ENCODE peak calls at places on chromosomes 6 and 20, in nine cellular contexts. One of them, this sample, is unnamed.

GRCh38 chr6:113246186-113246585 is 611.0 kb upstream of the MARCKS start:
- DNase-seq in BJ: no peak
- DNase-seq in OCI-LY7: no peak
- DNase-seq in left lung: no peak
- DNase-seq in H9: no peak
- DNase-seq in AG09309: no peak
- DNase-seq in CD4-positive, alpha-beta T cell: no peak
- DNase-seq in AG04449: no peak
- DNase-seq in HL-60: no peak
- DNase-seq in this sample: no peak

GRCh38 chr20:24492698-24493097 is 23.3 kb downstream of the SYNDIG1 start:
- DNase-seq in left lung: no peak
- DNase-seq in H9: no peak
- DNase-seq in BJ: no peak
- DNase-seq in AG09309: no peak
- DNase-seq in CD4-positive, alpha-beta T cell: no peak
- DNase-seq in AG04449: no peak
- DNase-seq in OCI-LY7: no peak
- DNase-seq in HL-60: no peak
- DNase-seq in this sample: no peak

GRCh38 chr6:56279346-56280080 is 32.1 kb upstream of the COL21A1 start:
- DNase-seq in CD4-positive, alpha-beta T cell: no peak
- DNase-seq in HL-60: no peak
- DNase-seq in left lung: no peak
- DNase-seq in AG09309: no peak
- DNase-seq in BJ: no peak
- DNase-seq in OCI-LY7: no peak
- DNase-seq in AG04449: no peak
- DNase-seq in H9: no peak
- DNase-seq in this sample: no peak

GRCh38 chr6:13548500-13549210 is 25.7 kb upstream of the SIRT5 start:
- DNase-seq in HL-60: no peak
- DNase-seq in BJ: no peak
- DNase-seq in H9: peak
- DNase-seq in CD4-positive, alpha-beta T cell: no peak
- DNase-seq in AG04449: no peak
- DNase-seq in OCI-LY7: no peak
- DNase-seq in AG09309: no peak
- DNase-seq in left lung: no peak
- DNase-seq in this sample: no peak

GRCh38 chr6:28393912-28394662 is 5.5 kb downstream of the ZSCAN12 start:
- DNase-seq in OCI-LY7: no peak
- DNase-seq in CD4-positive, alpha-beta T cell: no peak
- DNase-seq in AG04449: no peak
- DNase-seq in BJ: no peak
- DNase-seq in left lung: no peak
- DNase-seq in AG09309: no peak
- DNase-seq in HL-60: no peak
- DNase-seq in H9: no peak
- DNase-seq in this sample: no peak

GRCh38 chr6:125658759-125659431 is 90.5 kb upstream of the HEY2 start:
- DNase-seq in CD4-positive, alpha-beta T cell: no peak
- DNase-seq in BJ: no peak
- DNase-seq in HL-60: no peak
- DNase-seq in AG04449: peak
- DNase-seq in H9: no peak
- DNase-seq in AG09309: no peak
- DNase-seq in OCI-LY7: no peak
- DNase-seq in left lung: no peak
- DNase-seq in this sample: peak

GRCh38 chr20:21571841-21572690 is 58.2 kb upstream of the NKX2-2 start:
- DNase-seq in OCI-LY7: peak
- DNase-seq in HL-60: no peak
- DNase-seq in BJ: no peak
- DNase-seq in CD4-positive, alpha-beta T cell: no peak
- DNase-seq in AG09309: no peak
- DNase-seq in AG04449: no peak
- DNase-seq in H9: no peak
- DNase-seq in left lung: no peak
- DNase-seq in this sample: no peak

GRCh38 chr6:141726158-141726557 is 406.6 kb upstream of the GJE1 start:
- DNase-seq in AG04449: no peak
- DNase-seq in OCI-LY7: no peak
- DNase-seq in AG09309: no peak
- DNase-seq in CD4-positive, alpha-beta T cell: no peak
- DNase-seq in left lung: no peak
- DNase-seq in BJ: no peak
- DNase-seq in HL-60: no peak
- DNase-seq in H9: no peak
- DNase-seq in this sample: peak

GRCh38 chr20:57795347-57795697 is 85.5 kb upstream of the PMEPA1 start:
- DNase-seq in left lung: no peak
- DNase-seq in HL-60: no peak
- DNase-seq in CD4-positive, alpha-beta T cell: no peak
- DNase-seq in AG04449: no peak
- DNase-seq in AG09309: no peak
- DNase-seq in OCI-LY7: no peak
- DNase-seq in H9: no peak
- DNase-seq in BJ: no peak
- DNase-seq in this sample: no peak

GRCh38 chr6:45654673-45655072 is 276.9 kb upstream of the SUPT3H start:
- DNase-seq in AG04449: no peak
- DNase-seq in left lung: no peak
- DNase-seq in BJ: no peak
- DNase-seq in CD4-positive, alpha-beta T cell: no peak
- DNase-seq in HL-60: no peak
- DNase-seq in OCI-LY7: no peak
- DNase-seq in AG09309: no peak
- DNase-seq in H9: no peak
- DNase-seq in this sample: no peak

GRCh38 chr6:70524721-70525286 is 41.9 kb upstream of the SDHAF4 start:
- DNase-seq in OCI-LY7: no peak
- DNase-seq in CD4-positive, alpha-beta T cell: no peak
- DNase-seq in HL-60: no peak
- DNase-seq in H9: no peak
- DNase-seq in BJ: no peak
- DNase-seq in left lung: no peak
- DNase-seq in AG09309: no peak
- DNase-seq in AG04449: no peak
- DNase-seq in this sample: no peak

DNA sequence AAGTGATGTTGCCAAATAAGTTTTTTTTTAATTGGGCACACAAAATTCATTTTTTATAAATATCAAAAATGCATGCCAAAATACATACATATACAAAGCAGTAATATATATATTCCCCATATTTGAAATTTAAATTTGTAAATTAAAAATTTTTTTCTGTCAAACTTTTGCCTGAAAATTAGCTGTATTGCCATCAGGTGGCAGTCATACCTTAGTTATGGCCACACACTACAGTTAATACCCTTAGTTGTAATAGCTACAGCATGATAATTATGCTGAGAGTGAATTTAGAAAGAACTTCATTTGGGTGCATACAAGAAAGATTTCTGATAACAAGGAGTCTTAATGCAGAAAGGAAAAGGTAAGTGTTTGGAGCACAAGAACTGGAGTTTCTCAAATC is 46.2 kb upstream of the SDHAF4 start:
- DNase-seq in left lung: no peak
- DNase-seq in H9: no peak
- DNase-seq in BJ: no peak
- DNase-seq in AG04449: no peak
- DNase-seq in HL-60: no peak
- DNase-seq in CD4-positive, alpha-beta T cell: no peak
- DNase-seq in AG09309: no peak
- DNase-seq in OCI-LY7: peak
- DNase-seq in this sample: no peak
- TF ChIP-seq CTCF in left lung: no peak
- TF ChIP-seq CTCF in H9: peak
- TF ChIP-seq CTCF in BJ: peak
- TF ChIP-seq CTCF in AG04449: no peak
- TF ChIP-seq CTCF in HL-60: no peak
- TF ChIP-seq CTCF in CD4-positive, alpha-beta T cell: peak
- TF ChIP-seq CTCF in AG09309: peak
- TF ChIP-seq CTCF in OCI-LY7: peak
- TF ChIP-seq CTCF in this sample: peak

GRCh38 chr6:30175765-30176164 is 12.4 kb downstream of the TRIM15 start:
- DNase-seq in CD4-positive, alpha-beta T cell: no peak
- DNase-seq in AG04449: no peak
- DNase-seq in BJ: no peak
- DNase-seq in OCI-LY7: no peak
- DNase-seq in left lung: no peak
- DNase-seq in AG09309: no peak
- DNase-seq in H9: no peak
- DNase-seq in HL-60: no peak
- DNase-seq in this sample: no peak

GRCh38 chr6:30169658-30170614 is 6.6 kb downstream of the TRIM15 start:
- DNase-seq in AG04449: peak
- DNase-seq in left lung: no peak
- DNase-seq in H9: no peak
- DNase-seq in OCI-LY7: peak
- DNase-seq in CD4-positive, alpha-beta T cell: no peak
- DNase-seq in BJ: no peak
- DNase-seq in HL-60: peak
- DNase-seq in AG09309: peak
- DNase-seq in this sample: no peak

GRCh38 chr6:30167101-30167500 is 3.8 kb downstream of the TRIM15 start:
- DNase-seq in left lung: no peak
- DNase-seq in CD4-positive, alpha-beta T cell: no peak
- DNase-seq in AG04449: no peak
- DNase-seq in BJ: no peak
- DNase-seq in OCI-LY7: no peak
- DNase-seq in H9: no peak
- DNase-seq in AG09309: no peak
- DNase-seq in HL-60: no peak
- DNase-seq in this sample: no peak

GRCh38 chr6:30171677-30172471 is 8.5 kb downstream of the TRIM15 start:
- DNase-seq in H9: peak
- DNase-seq in AG09309: no peak
- DNase-seq in OCI-LY7: peak
- DNase-seq in left lung: peak
- DNase-seq in AG04449: no peak
- DNase-seq in CD4-positive, alpha-beta T cell: no peak
- DNase-seq in BJ: no peak
- DNase-seq in HL-60: no peak
- DNase-seq in this sample: peak
- TF ChIP-seq CTCF in H9: peak
- TF ChIP-seq CTCF in AG09309: no peak
- TF ChIP-seq CTCF in OCI-LY7: no peak
- TF ChIP-seq CTCF in left lung: no peak
- TF ChIP-seq CTCF in AG04449: no peak
- TF ChIP-seq CTCF in CD4-positive, alpha-beta T cell: no peak
- TF ChIP-seq CTCF in BJ: no peak
- TF ChIP-seq CTCF in HL-60: no peak
- TF ChIP-seq CTCF in this sample: peak

DNA sequence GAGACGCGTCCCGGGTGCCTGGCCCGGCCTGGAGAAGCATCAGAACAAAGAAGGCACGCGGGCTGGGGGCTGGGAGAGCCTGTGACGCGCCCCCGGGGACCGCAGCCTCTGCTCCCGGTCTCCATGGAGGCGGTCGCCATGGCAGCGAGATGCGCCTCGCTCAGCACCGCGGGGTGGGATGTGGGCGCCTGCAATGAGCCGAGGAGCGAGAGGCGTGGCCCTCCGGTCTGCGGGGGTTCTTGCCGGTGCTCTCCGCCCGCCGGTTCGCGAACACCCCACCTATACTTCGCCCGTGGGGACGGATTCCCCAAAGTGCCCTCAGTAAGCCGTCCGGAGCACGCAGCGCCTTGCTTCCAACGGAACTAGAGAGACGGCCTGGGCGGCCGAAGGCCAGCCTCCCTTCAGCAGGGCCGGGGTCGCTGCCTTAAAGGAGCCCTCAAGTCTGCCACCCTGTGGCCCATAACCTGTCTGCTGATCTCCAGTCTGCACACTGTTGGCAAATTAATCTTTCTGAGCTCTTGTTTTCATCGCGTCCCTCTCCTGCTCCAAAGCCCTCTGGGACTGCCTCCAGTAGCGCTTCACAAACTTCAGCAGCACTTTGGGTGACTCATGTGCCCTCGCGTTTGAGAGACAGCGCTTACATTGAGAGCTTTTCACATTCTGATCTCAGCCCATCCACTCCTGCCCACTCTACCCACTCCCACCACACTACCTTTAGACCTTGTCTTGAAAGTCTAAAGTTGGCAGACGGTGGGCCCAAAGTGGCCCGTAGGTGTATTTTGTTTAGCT is 983 bp upstream of the ADISSP start:
- DNase-seq in CD4-positive, alpha-beta T cell: peak
- DNase-seq in BJ: no peak
- DNase-seq in AG04449: peak
- DNase-seq in HL-60: peak
- DNase-seq in OCI-LY7: peak
- DNase-seq in H9: peak
- DNase-seq in AG09309: no peak
- DNase-seq in left lung: peak
- DNase-seq in this sample: peak
- TF ChIP-seq CTCF in CD4-positive, alpha-beta T cell: peak
- TF ChIP-seq CTCF in BJ: peak
- TF ChIP-seq CTCF in AG04449: peak
- TF ChIP-seq CTCF in HL-60: peak
- TF ChIP-seq CTCF in OCI-LY7: peak
- TF ChIP-seq CTCF in H9: peak
- TF ChIP-seq CTCF in AG09309: peak
- TF ChIP-seq CTCF in left lung: peak
- TF ChIP-seq CTCF in this sample: peak

GRCh38 chr6:166511316-166511715 is 75.2 kb downstream of the RAMACL start:
- DNase-seq in AG09309: no peak
- DNase-seq in OCI-LY7: no peak
- DNase-seq in HL-60: no peak
- DNase-seq in CD4-positive, alpha-beta T cell: no peak
- DNase-seq in BJ: no peak
- DNase-seq in H9: no peak
- DNase-seq in left lung: no peak
- DNase-seq in AG04449: no peak
- DNase-seq in this sample: no peak

GRCh38 chr6:166514196-166514595 is 72.3 kb downstream of the RAMACL start:
- DNase-seq in left lung: no peak
- DNase-seq in H9: peak
- DNase-seq in AG04449: no peak
- DNase-seq in CD4-positive, alpha-beta T cell: no peak
- DNase-seq in AG09309: no peak
- DNase-seq in BJ: no peak
- DNase-seq in OCI-LY7: no peak
- DNase-seq in HL-60: no peak
- DNase-seq in this sample: no peak

GRCh38 chr6:166515072-166515810 is 71.2 kb downstream of the RAMACL start:
- DNase-seq in OCI-LY7: no peak
- DNase-seq in AG09309: peak
- DNase-seq in HL-60: no peak
- DNase-seq in AG04449: peak
- DNase-seq in H9: no peak
- DNase-seq in BJ: peak
- DNase-seq in CD4-positive, alpha-beta T cell: peak
- DNase-seq in left lung: no peak
- DNase-seq in this sample: peak

GRCh38 chr6:166509193-166509592 is 77.3 kb downstream of the RAMACL start:
- DNase-seq in AG04449: no peak
- DNase-seq in HL-60: no peak
- DNase-seq in BJ: no peak
- DNase-seq in AG09309: no peak
- DNase-seq in left lung: no peak
- DNase-seq in H9: no peak
- DNase-seq in CD4-positive, alpha-beta T cell: no peak
- DNase-seq in OCI-LY7: no peak
- DNase-seq in this sample: no peak

GRCh38 chr6:166512567-166512966 is 73.9 kb downstream of the RAMACL start:
- DNase-seq in CD4-positive, alpha-beta T cell: peak
- DNase-seq in BJ: no peak
- DNase-seq in AG09309: no peak
- DNase-seq in AG04449: no peak
- DNase-seq in left lung: no peak
- DNase-seq in H9: no peak
- DNase-seq in HL-60: no peak
- DNase-seq in OCI-LY7: peak
- DNase-seq in this sample: no peak
- TF ChIP-seq CTCF in CD4-positive, alpha-beta T cell: no peak
- TF ChIP-seq CTCF in BJ: no peak
- TF ChIP-seq CTCF in AG09309: no peak
- TF ChIP-seq CTCF in AG04449: no peak
- TF ChIP-seq CTCF in left lung: no peak
- TF ChIP-seq CTCF in H9: peak
- TF ChIP-seq CTCF in HL-60: no peak
- TF ChIP-seq CTCF in OCI-LY7: peak
- TF ChIP-seq CTCF in this sample: no peak